ENCODE peak calls at places on chromosome 6, in seven cellular contexts. One of them, this sample, is unnamed.

GRCh38 chr6:168193816-168194701 is 115.0 kb upstream of the FRMD1 start:
- DNase-seq in ovary: no peak
- DNase-seq in transverse colon: no peak
- DNase-seq in heart right ventricle: no peak
- DNase-seq in GM23248: no peak
- DNase-seq in neural progenitor cell: peak; percentile 30
- DNase-seq in K562: peak; percentile 40
- DNase-seq in this sample: no peak

GRCh38 chr6:102907181-102907580 is 1513.7 kb downstream of the GRIK2 start:
- DNase-seq in ovary: no peak
- DNase-seq in neural progenitor cell: no peak
- DNase-seq in transverse colon: no peak
- DNase-seq in heart right ventricle: no peak
- DNase-seq in K562: no peak
- DNase-seq in GM23248: no peak
- DNase-seq in this sample: no peak

GRCh38 chr6:14499804-14500203 is 382.2 kb downstream of the CD83 start:
- DNase-seq in GM23248: peak; percentile 90
- DNase-seq in neural progenitor cell: peak; percentile 79
- DNase-seq in transverse colon: no peak
- DNase-seq in heart right ventricle: no peak
- DNase-seq in ovary: no peak
- DNase-seq in K562: no peak
- DNase-seq in this sample: no peak

GRCh38 chr6:73451166-73452106 is 661 bp downstream of the CGAS start:
- DNase-seq in heart right ventricle: peak; percentile 35
- DNase-seq in GM23248: peak; percentile 76
- DNase-seq in neural progenitor cell: peak; percentile 9
- DNase-seq in transverse colon: peak; percentile 50
- DNase-seq in ovary: peak; percentile 55
- DNase-seq in K562: no peak
- DNase-seq in this sample: peak; percentile 84

GRCh38 chr6:127164009-127164408 is 45.5 kb downstream of the RSPO3 start:
- DNase-seq in K562: no peak
- DNase-seq in ovary: no peak
- DNase-seq in heart right ventricle: no peak
- DNase-seq in transverse colon: no peak
- DNase-seq in GM23248: no peak
- DNase-seq in neural progenitor cell: no peak
- DNase-seq in this sample: no peak

GRCh38 chr6:36110863-36111262 is 19.4 kb upstream of the MAPK13 start:
- DNase-seq in transverse colon: no peak
- DNase-seq in ovary: no peak
- DNase-seq in GM23248: no peak
- DNase-seq in heart right ventricle: no peak
- DNase-seq in neural progenitor cell: no peak
- DNase-seq in K562: no peak
- DNase-seq in this sample: no peak

GRCh38 chr6:149441740-149442139 is 41.7 kb downstream of the SUMO4 start:
- DNase-seq in transverse colon: no peak
- DNase-seq in ovary: no peak
- DNase-seq in heart right ventricle: no peak
- DNase-seq in neural progenitor cell: no peak
- DNase-seq in GM23248: no peak
- DNase-seq in K562: no peak
- DNase-seq in this sample: no peak

GRCh38 chr6:90080876-90081464 is 186.7 kb downstream of the GJA10 start:
- DNase-seq in heart right ventricle: no peak
- DNase-seq in neural progenitor cell: no peak
- DNase-seq in GM23248: no peak
- DNase-seq in ovary: no peak
- DNase-seq in transverse colon: no peak
- DNase-seq in K562: no peak
- DNase-seq in this sample: no peak

GRCh38 chr6:25652007-25652515 is at the start of gene SCGN:
- DNase-seq in transverse colon: peak; percentile 58
- DNase-seq in neural progenitor cell: peak; percentile 88
- DNase-seq in K562: peak; percentile 59
- DNase-seq in heart right ventricle: peak; percentile 68
- DNase-seq in GM23248: peak; percentile 75
- DNase-seq in ovary: peak; percentile 60
- DNase-seq in this sample: peak; percentile 88

GRCh38 chr6:12890171-12890790 is 173.7 kb downstream of the PHACTR1 start:
- DNase-seq in transverse colon: no peak
- DNase-seq in heart right ventricle: no peak
- DNase-seq in neural progenitor cell: no peak
- DNase-seq in ovary: no peak
- DNase-seq in GM23248: no peak
- DNase-seq in K562: peak; percentile 61
- DNase-seq in this sample: no peak

GRCh38 chr6:110053395-110054240 is 75.5 kb downstream of the GPR6 start:
- DNase-seq in K562: peak; percentile 29
- DNase-seq in neural progenitor cell: peak; percentile 82
- DNase-seq in transverse colon: no peak
- DNase-seq in GM23248: peak; percentile 75
- DNase-seq in heart right ventricle: peak; percentile 25
- DNase-seq in ovary: no peak
- DNase-seq in this sample: no peak

GRCh38 chr6:379367-380181 is 12.0 kb upstream of the IRF4 start:
- DNase-seq in K562: no peak
- DNase-seq in transverse colon: no peak
- DNase-seq in heart right ventricle: no peak
- DNase-seq in neural progenitor cell: no peak
- DNase-seq in ovary: no peak
- DNase-seq in GM23248: no peak
- DNase-seq in this sample: no peak

GRCh38 chr6:16316741-16317251 is 78.4 kb downstream of the GMPR start:
- DNase-seq in neural progenitor cell: peak; percentile 69
- DNase-seq in transverse colon: no peak
- DNase-seq in heart right ventricle: no peak
- DNase-seq in ovary: no peak
- DNase-seq in GM23248: peak; percentile 85
- DNase-seq in K562: peak; percentile 89
- DNase-seq in this sample: no peak

GRCh38 chr6:116286773-116287358 is 7.1 kb upstream of the TSPYL1 start:
- DNase-seq in transverse colon: no peak
- DNase-seq in GM23248: no peak
- DNase-seq in K562: no peak
- DNase-seq in neural progenitor cell: no peak
- DNase-seq in heart right ventricle: no peak
- DNase-seq in ovary: no peak
- DNase-seq in this sample: no peak

GRCh38 chr6:138498575-138499302 is 555 bp downstream of the NHSL1 start:
- DNase-seq in transverse colon: no peak
- DNase-seq in heart right ventricle: no peak
- DNase-seq in neural progenitor cell: no peak
- DNase-seq in GM23248: no peak
- DNase-seq in ovary: no peak
- DNase-seq in K562: no peak
- DNase-seq in this sample: no peak
- H3K4me3 ChIP-seq in transverse colon: peak overlapping the region; percentile 29
- H3K4me3 ChIP-seq in heart right ventricle: no peak overlapping the region
- H3K4me3 ChIP-seq in neural progenitor cell: peak overlapping the region; percentile 32
- H3K4me3 ChIP-seq in GM23248: peak overlapping the region; percentile 0
- H3K4me3 ChIP-seq in ovary: no peak overlapping the region
- H3K4me3 ChIP-seq in K562: no peak overlapping the region
- H3K4me3 ChIP-seq in this sample: no peak overlapping the region

GRCh38 chr6:105883966-105884365 is 202.2 kb upstream of the PRDM1 start:
- DNase-seq in ovary: no peak
- DNase-seq in GM23248: no peak
- DNase-seq in neural progenitor cell: no peak
- DNase-seq in heart right ventricle: no peak
- DNase-seq in K562: no peak
- DNase-seq in transverse colon: no peak
- DNase-seq in this sample: no peak

GRCh38 chr6:105884426-105884825 is 201.7 kb upstream of the PRDM1 start:
- DNase-seq in GM23248: no peak
- DNase-seq in ovary: no peak
- DNase-seq in neural progenitor cell: no peak
- DNase-seq in K562: no peak
- DNase-seq in heart right ventricle: no peak
- DNase-seq in transverse colon: no peak
- DNase-seq in this sample: no peak

GRCh38 chr6:105889902-105890301 is 196.2 kb upstream of the PRDM1 start:
- DNase-seq in transverse colon: no peak
- DNase-seq in GM23248: no peak
- DNase-seq in ovary: no peak
- DNase-seq in neural progenitor cell: no peak
- DNase-seq in heart right ventricle: no peak
- DNase-seq in K562: no peak
- DNase-seq in this sample: no peak

GRCh38 chr6:105886066-105886811 is 199.9 kb upstream of the PRDM1 start:
- DNase-seq in heart right ventricle: no peak
- DNase-seq in neural progenitor cell: no peak
- DNase-seq in GM23248: peak; percentile 9
- DNase-seq in transverse colon: no peak
- DNase-seq in ovary: no peak
- DNase-seq in K562: no peak
- DNase-seq in this sample: no peak

DNA sequence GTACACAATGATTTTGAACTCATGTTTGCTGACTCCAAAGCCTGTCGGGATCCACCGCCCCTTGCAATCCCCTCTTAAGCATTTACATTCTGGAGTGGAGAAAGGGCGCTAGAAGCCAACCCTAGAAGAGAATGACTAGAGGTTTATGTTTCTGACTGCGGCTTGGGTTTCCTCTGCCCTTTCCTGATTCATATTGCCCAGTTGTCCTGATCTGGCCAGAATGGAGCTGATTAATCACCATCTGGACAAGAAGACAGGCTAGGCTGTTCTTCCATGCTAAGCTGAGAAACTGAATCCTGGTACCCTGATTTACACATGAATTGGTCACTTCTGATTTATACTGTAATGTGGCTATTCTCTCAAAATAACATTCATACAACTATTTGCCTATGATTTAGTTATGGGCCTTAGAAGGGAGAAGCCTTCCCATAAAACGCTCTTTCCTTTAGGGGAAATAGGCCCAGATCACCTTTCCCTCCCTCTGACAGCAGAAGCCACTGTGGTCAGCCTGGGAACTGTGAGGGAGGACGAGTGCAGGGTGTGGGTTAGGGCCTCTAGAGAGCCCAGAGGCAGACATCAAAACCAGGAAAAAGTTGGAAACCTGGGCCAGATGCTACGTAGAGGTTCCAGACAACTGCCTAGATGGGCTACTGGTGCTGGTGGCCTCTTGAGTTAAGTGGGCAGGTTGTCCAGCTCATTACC is 199.2 kb upstream of the PRDM1 start:
- DNase-seq in heart right ventricle: no peak
- DNase-seq in ovary: no peak
- DNase-seq in GM23248: peak; percentile 11
- DNase-seq in K562: no peak
- DNase-seq in transverse colon: no peak
- DNase-seq in neural progenitor cell: no peak
- DNase-seq in this sample: no peak
- H3K4me1 ChIP-seq in heart right ventricle: no peaks in the 10 kb centered on the region
- H3K4me1 ChIP-seq in ovary: no peaks in the 10 kb centered on the region
- H3K4me1 ChIP-seq in GM23248: peaks cover 24% of the 10 kb centered on the region
- H3K4me1 ChIP-seq in K562: no peaks in the 10 kb centered on the region
- H3K4me1 ChIP-seq in transverse colon: no peaks in the 10 kb centered on the region
- H3K4me1 ChIP-seq in neural progenitor cell: no peaks in the 10 kb centered on the region
- H3K4me1 ChIP-seq in this sample: no peaks in the 10 kb centered on the region

DNA sequence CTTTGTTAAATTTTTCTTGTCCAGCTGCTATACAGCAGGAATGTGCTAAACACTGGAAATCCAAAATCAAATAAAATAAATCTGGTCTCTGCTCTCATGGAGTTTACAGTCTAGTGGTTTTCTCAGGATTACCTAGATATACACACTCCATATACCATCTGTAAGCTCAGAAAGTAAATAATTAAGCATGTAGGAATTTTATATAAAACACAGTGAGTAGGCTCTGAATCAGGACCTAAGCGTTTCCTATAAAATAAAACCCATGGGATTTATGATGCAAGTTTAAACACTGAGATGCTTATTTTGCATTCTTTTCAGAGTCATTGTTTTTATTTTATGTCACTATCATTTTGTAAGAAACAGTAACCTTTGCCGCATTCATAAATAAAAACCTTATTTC is 29.7 kb upstream of the UFL1 start:
- DNase-seq in heart right ventricle: no peak
- DNase-seq in K562: no peak
- DNase-seq in neural progenitor cell: no peak
- DNase-seq in ovary: no peak
- DNase-seq in transverse colon: no peak
- DNase-seq in GM23248: no peak
- DNase-seq in this sample: no peak
- H3K4me3 ChIP-seq in heart right ventricle: no peak overlapping the region
- H3K4me3 ChIP-seq in K562: no peak overlapping the region
- H3K4me3 ChIP-seq in neural progenitor cell: no peak overlapping the region
- H3K4me3 ChIP-seq in ovary: no peak overlapping the region
- H3K4me3 ChIP-seq in transverse colon: no peak overlapping the region
- H3K4me3 ChIP-seq in GM23248: no peak overlapping the region
- H3K4me3 ChIP-seq in this sample: no peak overlapping the region

GRCh38 chr6:154230910-154231595 is 125.5 kb downstream of the IPCEF1 start:
- DNase-seq in heart right ventricle: no peak
- DNase-seq in ovary: no peak
- DNase-seq in GM23248: no peak
- DNase-seq in K562: no peak
- DNase-seq in neural progenitor cell: no peak
- DNase-seq in transverse colon: no peak
- DNase-seq in this sample: no peak
- H3K4me1 ChIP-seq in heart right ventricle: no peaks in the 10 kb centered on the region
- H3K4me1 ChIP-seq in ovary: no peaks in the 10 kb centered on the region
- H3K4me1 ChIP-seq in GM23248: no peaks in the 10 kb centered on the region
- H3K4me1 ChIP-seq in K562: no peaks in the 10 kb centered on the region
- H3K4me1 ChIP-seq in neural progenitor cell: no peaks in the 10 kb centered on the region
- H3K4me1 ChIP-seq in transverse colon: no peaks in the 10 kb centered on the region
- H3K4me1 ChIP-seq in this sample: no peaks in the 10 kb centered on the region

DNA sequence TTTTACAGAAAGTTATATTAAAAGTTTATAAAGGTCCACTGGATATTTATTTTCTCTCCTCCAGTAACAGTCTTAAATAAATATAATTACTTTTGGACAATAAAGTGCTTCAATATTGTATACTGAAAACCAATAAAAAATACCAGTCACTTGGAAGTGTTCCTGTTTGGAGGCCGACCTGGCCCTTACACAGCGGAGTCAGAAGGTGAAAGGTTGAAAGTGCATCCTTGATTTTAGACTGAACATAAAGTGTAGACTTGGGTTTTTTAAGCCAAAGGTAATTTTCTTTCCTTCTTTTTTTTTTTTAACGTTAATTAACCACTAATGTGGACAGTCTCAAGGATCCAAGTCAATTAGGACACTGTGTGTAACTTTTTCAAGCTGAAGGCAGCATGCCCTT is 152.3 kb upstream of the TBX18 start:
- DNase-seq in heart right ventricle: no peak
- DNase-seq in transverse colon: no peak
- DNase-seq in GM23248: no peak
- DNase-seq in neural progenitor cell: no peak
- DNase-seq in K562: no peak
- DNase-seq in ovary: no peak
- DNase-seq in this sample: no peak
- H3K4me3 ChIP-seq in heart right ventricle: no peak overlapping the region
- H3K4me3 ChIP-seq in transverse colon: no peak overlapping the region
- H3K4me3 ChIP-seq in GM23248: no peak overlapping the region
- H3K4me3 ChIP-seq in neural progenitor cell: no peak overlapping the region
- H3K4me3 ChIP-seq in K562: no peak overlapping the region
- H3K4me3 ChIP-seq in ovary: no peak overlapping the region
- H3K4me3 ChIP-seq in this sample: no peak overlapping the region

This sample was measured in aorta.